ENCODE peak calls at places on chromosomes 6 and 20, in four cellular contexts. One of them, this sample, is unnamed.

GRCh38 chr20:2455771-2456497 is 14.7 kb downstream of the SNRPB start:
- DNase-seq in right cardiac atrium: no peak
- DNase-seq in aorta: no peak
- DNase-seq in tibial artery: no peak
- DNase-seq in this sample: no peak

GRCh38 chr6:37170273-37171140 is 555 bp downstream of the PIM1 start:
- DNase-seq in right cardiac atrium: peak; percentile 82
- DNase-seq in aorta: peak; percentile 78
- DNase-seq in tibial artery: peak; percentile 47
- DNase-seq in this sample: no peak

GRCh38 chr6:79544299-79544927 is 7.2 kb upstream of the LCA5 start:
- DNase-seq in right cardiac atrium: no peak
- DNase-seq in aorta: no peak
- DNase-seq in tibial artery: no peak
- DNase-seq in this sample: no peak

GRCh38 chr6:170269151-170269872 is 21.6 kb downstream of the DLL1 start:
- DNase-seq in right cardiac atrium: no peak
- DNase-seq in aorta: peak; percentile 31
- DNase-seq in tibial artery: no peak
- DNase-seq in this sample: no peak

GRCh38 chr20:1415667-1416468 is 23.0 kb upstream of the FKBP1A start:
- DNase-seq in right cardiac atrium: no peak
- DNase-seq in aorta: no peak
- DNase-seq in tibial artery: no peak
- DNase-seq in this sample: no peak

GRCh38 chr6:38054526-38054925 is 235.0 kb downstream of the ZFAND3 start:
- DNase-seq in right cardiac atrium: no peak
- DNase-seq in aorta: no peak
- DNase-seq in tibial artery: no peak
- DNase-seq in this sample: no peak

GRCh38 chr6:111591901-111592461 is 13.7 kb downstream of the TRAF3IP2 start:
- DNase-seq in right cardiac atrium: no peak
- DNase-seq in aorta: no peak
- DNase-seq in tibial artery: no peak
- DNase-seq in this sample: no peak

GRCh38 chr20:34111057-34111711 is 859 bp downstream of the EIF2S2 start:
- DNase-seq in right cardiac atrium: no peak
- DNase-seq in aorta: no peak
- DNase-seq in tibial artery: peak; percentile 37
- DNase-seq in this sample: no peak

GRCh38 chr6:158627168-158627939 is 17.2 kb downstream of the DYNLT1 start:
- DNase-seq in right cardiac atrium: peak; percentile 52
- DNase-seq in aorta: no peak
- DNase-seq in tibial artery: no peak
- DNase-seq in this sample: no peak

GRCh38 chr20:49276201-49276894 is 1.5 kb downstream of the ZNFX1 start:
- DNase-seq in right cardiac atrium: peak; percentile 65
- DNase-seq in aorta: no peak
- DNase-seq in tibial artery: peak; percentile 32
- DNase-seq in this sample: peak; percentile 38

GRCh38 chr6:63816401-63816975 is 180.9 kb downstream of the PHF3 start:
- DNase-seq in right cardiac atrium: no peak
- DNase-seq in aorta: no peak
- DNase-seq in tibial artery: no peak
- DNase-seq in this sample: no peak

GRCh38 chr20:53227523-53227922 is 255.4 kb downstream of the TSHZ2 start:
- DNase-seq in right cardiac atrium: no peak
- DNase-seq in aorta: no peak
- DNase-seq in tibial artery: no peak
- DNase-seq in this sample: no peak

GRCh38 chr20:7967199-7967844 is 27.1 kb upstream of the HAO1 start:
- DNase-seq in right cardiac atrium: no peak
- DNase-seq in aorta: no peak
- DNase-seq in tibial artery: no peak
- DNase-seq in this sample: no peak

GRCh38 chr20:63322923-63323253 is 29.9 kb downstream of the COL20A1 start:
- DNase-seq in right cardiac atrium: no peak
- DNase-seq in aorta: no peak
- DNase-seq in tibial artery: no peak
- DNase-seq in this sample: no peak

GRCh38 chr20:18213002-18213401 is 75.3 kb upstream of the ZNF133 start:
- DNase-seq in right cardiac atrium: no peak
- DNase-seq in aorta: no peak
- DNase-seq in tibial artery: no peak
- DNase-seq in this sample: no peak

GRCh38 chr20:6008254-6008653 is 45.6 kb downstream of the LRRN4 start:
- DNase-seq in right cardiac atrium: no peak
- DNase-seq in aorta: peak; percentile 53
- DNase-seq in tibial artery: peak; percentile 82
- DNase-seq in this sample: no peak

GRCh38 chr20:17465236-17465635 is 65.9 kb downstream of the BFSP1 start:
- DNase-seq in right cardiac atrium: no peak
- DNase-seq in aorta: no peak
- DNase-seq in tibial artery: no peak
- DNase-seq in this sample: no peak

GRCh38 chr6:159906400-159906799 is 15.6 kb downstream of the MAS1 start:
- DNase-seq in right cardiac atrium: no peak
- DNase-seq in aorta: no peak
- DNase-seq in tibial artery: no peak
- DNase-seq in this sample: no peak

GRCh38 chr6:42782689-42783176 is 881 bp downstream of the BICRAL start:
- DNase-seq in right cardiac atrium: peak; percentile 94
- DNase-seq in aorta: no peak
- DNase-seq in tibial artery: peak; percentile 77
- DNase-seq in this sample: peak; percentile 68

GRCh38 chr6:148583631-148584030 is 163.2 kb upstream of the UST start:
- DNase-seq in right cardiac atrium: no peak
- DNase-seq in aorta: no peak
- DNase-seq in tibial artery: no peak
- DNase-seq in this sample: no peak
- H3K9me3 ChIP-seq in right cardiac atrium: no peaks in the 10 kb centered on the region
- H3K9me3 ChIP-seq in aorta: no peaks in the 10 kb centered on the region
- H3K9me3 ChIP-seq in tibial artery: no peaks in the 10 kb centered on the region
- H3K9me3 ChIP-seq in this sample: no peaks in the 10 kb centered on the region

DNA sequence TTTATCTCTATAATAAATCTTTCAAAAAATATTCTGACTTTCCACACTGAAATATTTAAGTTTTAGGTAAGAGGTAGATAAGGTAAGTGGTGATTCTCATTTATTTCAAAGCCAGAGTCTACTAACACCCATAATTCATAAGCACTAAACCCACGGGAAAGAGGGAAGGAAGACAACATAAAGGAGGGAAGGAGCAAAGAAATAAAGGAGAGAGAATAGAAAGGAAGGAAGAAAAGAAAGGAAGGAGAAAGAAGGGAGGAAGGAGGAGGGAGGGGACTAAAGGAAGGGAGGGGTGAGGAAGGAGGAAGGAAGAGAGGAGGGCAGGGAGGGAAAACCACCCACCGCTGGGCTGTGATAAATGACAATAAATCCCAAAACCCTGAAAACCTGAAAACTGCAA is 25.2 kb downstream of the MAP3K5 start:
- DNase-seq in right cardiac atrium: no peak
- DNase-seq in aorta: no peak
- DNase-seq in tibial artery: no peak
- DNase-seq in this sample: no peak
- H3K4me1 ChIP-seq in right cardiac atrium: peaks cover 11% of the 10 kb centered on the region
- H3K4me1 ChIP-seq in aorta: peaks cover 9% of the 10 kb centered on the region
- H3K4me1 ChIP-seq in tibial artery: peaks cover 74% of the 10 kb centered on the region
- H3K4me1 ChIP-seq in this sample: peaks cover 55% of the 10 kb centered on the region

GRCh38 chr20:46023148-46023484 is 5.9 kb upstream of the SLC12A5 start:
- DNase-seq in right cardiac atrium: no peak
- DNase-seq in aorta: no peak
- DNase-seq in tibial artery: no peak
- DNase-seq in this sample: no peak

GRCh38 chr20:46023999-46024398 is 5.0 kb upstream of the SLC12A5 start:
- DNase-seq in right cardiac atrium: no peak
- DNase-seq in aorta: no peak
- DNase-seq in tibial artery: no peak
- DNase-seq in this sample: no peak

GRCh38 chr20:46027245-46027853 is 1.7 kb upstream of the SLC12A5 start:
- DNase-seq in right cardiac atrium: no peak
- DNase-seq in aorta: no peak
- DNase-seq in tibial artery: peak; percentile 43
- DNase-seq in this sample: no peak

GRCh38 chr20:46028110-46028509 is 905 bp upstream of the SLC12A5 start:
- DNase-seq in right cardiac atrium: no peak
- DNase-seq in aorta: no peak
- DNase-seq in tibial artery: no peak
- DNase-seq in this sample: no peak

GRCh38 chr20:46025376-46025783 is 3.6 kb upstream of the SLC12A5 start:
- DNase-seq in right cardiac atrium: no peak
- DNase-seq in aorta: no peak
- DNase-seq in tibial artery: no peak
- DNase-seq in this sample: no peak
- H3K27me3 ChIP-seq in right cardiac atrium: no peaks in the 10 kb centered on the region
- H3K27me3 ChIP-seq in aorta: no peaks in the 10 kb centered on the region
- H3K27me3 ChIP-seq in tibial artery: peaks cover 99% of the 10 kb centered on the region
- H3K27me3 ChIP-seq in this sample: peaks cover 34% of the 10 kb centered on the region

GRCh38 chr20:64026-64603 is 23.4 kb upstream of the DEFB125 start:
- DNase-seq in right cardiac atrium: no peak
- DNase-seq in aorta: no peak
- DNase-seq in tibial artery: no peak
- DNase-seq in this sample: no peak

GRCh38 chr20:61757-62156 is 25.7 kb upstream of the DEFB125 start:
- DNase-seq in right cardiac atrium: no peak
- DNase-seq in aorta: no peak
- DNase-seq in tibial artery: no peak
- DNase-seq in this sample: no peak

GRCh38 chr20:61230-61629 is 26.2 kb upstream of the DEFB125 start:
- DNase-seq in right cardiac atrium: no peak
- DNase-seq in aorta: no peak
- DNase-seq in tibial artery: no peak
- DNase-seq in this sample: no peak

GRCh38 chr20:60035-60918 is 27.2 kb upstream of the DEFB125 start:
- DNase-seq in right cardiac atrium: no peak
- DNase-seq in aorta: no peak
- DNase-seq in tibial artery: no peak
- DNase-seq in this sample: no peak

GRCh38 chr20:62487-62886 is 25.0 kb upstream of the DEFB125 start:
- DNase-seq in right cardiac atrium: no peak
- DNase-seq in aorta: no peak
- DNase-seq in tibial artery: no peak
- DNase-seq in this sample: no peak
- H3K9me3 ChIP-seq in right cardiac atrium: no peaks in the 10 kb centered on the region
- H3K9me3 ChIP-seq in aorta: peaks cover 6% of the 10 kb centered on the region
- H3K9me3 ChIP-seq in tibial artery: no peaks in the 10 kb centered on the region
- H3K9me3 ChIP-seq in this sample: no peaks in the 10 kb centered on the region

GRCh38 chr6:52725530-52726192 is 37.6 kb downstream of the GSTA2 start:
- DNase-seq in right cardiac atrium: no peak
- DNase-seq in aorta: no peak
- DNase-seq in tibial artery: no peak
- DNase-seq in this sample: no peak

GRCh38 chr6:52726741-52727535 is 36.3 kb downstream of the GSTA2 start:
- DNase-seq in right cardiac atrium: no peak
- DNase-seq in aorta: no peak
- DNase-seq in tibial artery: no peak
- DNase-seq in this sample: no peak

GRCh38 chr6:52725133-52725529 is 38.1 kb downstream of the GSTA2 start:
- DNase-seq in right cardiac atrium: no peak
- DNase-seq in aorta: peak; percentile 64
- DNase-seq in tibial artery: peak; percentile 45
- DNase-seq in this sample: no peak

GRCh38 chr6:52724406-52725121 is 38.7 kb downstream of the GSTA2 start:
- DNase-seq in right cardiac atrium: peak; percentile 92
- DNase-seq in aorta: peak; percentile 93
- DNase-seq in tibial artery: peak; percentile 87
- DNase-seq in this sample: no peak

GRCh38 chr6:52726193-52726542 is 37.1 kb downstream of the GSTA2 start:
- DNase-seq in right cardiac atrium: no peak
- DNase-seq in aorta: no peak
- DNase-seq in tibial artery: no peak
- DNase-seq in this sample: no peak
- H3K4me1 ChIP-seq in right cardiac atrium: no peaks in the 10 kb centered on the region
- H3K4me1 ChIP-seq in aorta: peaks cover 3% of the 10 kb centered on the region
- H3K4me1 ChIP-seq in tibial artery: peaks cover 40% of the 10 kb centered on the region
- H3K4me1 ChIP-seq in this sample: no peaks in the 10 kb centered on the region

DNA sequence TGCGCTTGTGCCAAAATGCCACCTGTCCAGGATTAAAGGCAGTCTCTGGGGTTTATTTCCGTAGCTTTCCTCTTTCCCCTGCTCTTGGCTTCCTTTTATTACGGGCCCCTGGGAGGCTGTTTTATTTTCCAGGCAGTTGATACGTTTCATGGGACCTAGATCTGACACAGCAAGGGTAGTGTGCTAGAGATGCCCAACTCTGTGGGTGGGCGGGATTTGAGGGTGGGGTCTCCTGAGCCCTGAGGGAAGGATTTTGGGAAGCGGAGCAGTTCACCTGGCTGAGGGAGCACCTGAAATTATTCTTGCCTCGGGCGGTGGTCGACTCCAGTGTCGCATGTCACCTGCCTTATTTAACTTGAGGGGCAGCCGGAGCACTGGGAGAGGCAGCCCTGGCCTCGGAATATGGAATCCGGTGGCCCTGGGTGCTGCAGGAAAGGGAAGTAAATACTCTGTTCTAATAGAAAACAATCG is 9.6 kb upstream of the NKX2-2 start:
- DNase-seq in right cardiac atrium: no peak
- DNase-seq in aorta: no peak
- DNase-seq in tibial artery: no peak
- DNase-seq in this sample: no peak
- H3K27me3 ChIP-seq in right cardiac atrium: peaks cover 2% of the 10 kb centered on the region
- H3K27me3 ChIP-seq in aorta: no peaks in the 10 kb centered on the region
- H3K27me3 ChIP-seq in tibial artery: peaks cover 77% of the 10 kb centered on the region
- H3K27me3 ChIP-seq in this sample: peaks cover 48% of the 10 kb centered on the region

DNA sequence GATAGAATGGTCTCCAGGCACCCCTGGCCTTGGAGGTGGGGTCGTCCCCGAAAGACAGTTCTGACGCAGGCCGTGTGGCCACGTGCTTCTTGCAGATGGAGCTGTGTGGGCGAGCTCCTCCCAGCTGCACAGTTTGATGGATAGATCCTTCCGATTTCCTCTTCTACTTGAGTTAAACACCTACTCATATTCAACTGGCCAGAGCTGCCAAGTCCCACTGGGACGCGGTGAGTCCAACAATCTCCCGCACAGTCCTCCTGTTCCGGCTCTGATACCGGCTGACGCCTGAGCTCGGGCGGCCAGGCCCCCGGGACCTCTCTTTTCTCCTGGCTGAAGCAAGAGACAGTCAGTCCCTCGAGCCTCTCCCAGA is 57.9 kb upstream of the DACT2 start:
- DNase-seq in right cardiac atrium: peak; percentile 75
- DNase-seq in aorta: no peak
- DNase-seq in tibial artery: peak; percentile 20
- DNase-seq in this sample: no peak
- H3K9me3 ChIP-seq in right cardiac atrium: no peaks in the 10 kb centered on the region
- H3K9me3 ChIP-seq in aorta: no peaks in the 10 kb centered on the region
- H3K9me3 ChIP-seq in tibial artery: no peaks in the 10 kb centered on the region
- H3K9me3 ChIP-seq in this sample: no peaks in the 10 kb centered on the region